ENCODE peak calls at places on chromosomes 5 and 9, in eight cellular contexts. X is Kasumi-1, Z is pons, C is fibroblast of mammary gland, F is amniotic stem cell, R is heart right ventricle, N is NCI-H1694 treated with DMSO at 0.1 percent for 48 hours, B is Peyer's patch. Q is an unnamed sample.

GRCh38 chr5:62029303-62029702 is 276.7 kb upstream of the KIF2A start:
- DNase-seq in C (peak), B (no peak), F (no peak), Z (no peak), X (no peak), N (no peak), R (no peak), Q (no peak)

GRCh38 chr9:137079401-137079787 is 2.1 kb downstream of the UAP1L1 start:
- DNase-seq in F (no peak), B (no peak), R (no peak), Z (no peak), N (no peak), X (no peak), C (no peak), Q (no peak)

GRCh38 chr5:134436523-134437339 is 25.1 kb upstream of the CDKN2AIPNL start:
- DNase-seq in Z (no peak), C (peak), B (peak), F (peak), R (peak), N (no peak), X (no peak), Q (peak)

GRCh38 chr5:172678902-172679301 is 37.8 kb downstream of the NEURL1B start:
- DNase-seq in C (no peak), Z (peak), N (no peak), B (no peak), F (no peak), X (no peak), R (peak), Q (no peak)

GRCh38 chr5:176671890-176672615 is 24.8 kb downstream of the TSPAN17 start:
- DNase-seq in X (no peak), R (no peak), N (no peak), Z (no peak), B (no peak), F (no peak), C (no peak), Q (no peak)

GRCh38 chr9:113580041-113580953 is 116.8 kb downstream of the RGS3 start:
- DNase-seq in B (peak), N (no peak), R (peak), X (no peak), Z (peak), F (no peak), C (peak), Q (peak)

GRCh38 chr5:97388794-97389193 is 205.7 kb upstream of the RIOK2 start:
- DNase-seq in C (peak), B (no peak), Z (no peak), F (no peak), X (no peak), R (no peak), N (no peak), Q (no peak)

GRCh38 chr9:130689937-130690700 is 3.5 kb upstream of the EXOSC2 start:
- DNase-seq in X (peak), C (peak), F (no peak), B (peak), R (no peak), N (no peak), Z (peak), Q (peak)

GRCh38 chr5:96343094-96343493 is 90.0 kb downstream of the PCSK1 start:
- DNase-seq in R (no peak), B (no peak), C (no peak), N (no peak), Z (no peak), X (no peak), F (no peak), Q (no peak)

GRCh38 chr5:72633649-72634048 is 126.4 kb upstream of the ZNF366 start:
- DNase-seq in F (no peak), N (no peak), B (no peak), C (peak), Z (no peak), R (no peak), X (no peak), Q (no peak)

GRCh38 chr9:38622083-38622674 is 1.8 kb upstream of the ANKRD18A start:
- DNase-seq in B (no peak), R (peak), C (no peak), Z (peak), X (no peak), F (no peak), N (peak), Q (peak)

GRCh38 chr9:131395027-131395744 is 1.3 kb downstream of the PRRC2B start:
- DNase-seq in F (no peak), X (peak), Z (no peak), N (no peak), B (peak), C (no peak), R (peak), Q (peak)

GRCh38 chr5:131265318-131265803 is 1.5 kb downstream of the CDC42SE2 start:
- DNase-seq in C (peak), B (no peak), X (peak), F (no peak), Z (peak), R (no peak), N (peak), Q (peak)

GRCh38 chr5:160287378-160288051 is 24.8 kb downstream of the CCNJL start:
- DNase-seq in C (no peak), X (no peak), F (no peak), Z (peak), N (peak), B (no peak), R (peak), Q (no peak)

GRCh38 chr9:135165003-135165711 is 77.7 kb downstream of the OLFM1 start:
- DNase-seq in C (no peak), Z (no peak), B (no peak), N (no peak), X (no peak), R (no peak), F (no peak), Q (no peak)

GRCh38 chr5:150172147-150172546 is 5.6 kb downstream of the CDX1 start:
- DNase-seq in X (no peak), F (no peak), R (no peak), B (no peak), C (peak), N (no peak), Z (no peak), Q (no peak)

GRCh38 chr5:173283318-173284288 is 44.6 kb downstream of the STC2 start:
- DNase-seq in F (peak), N (peak), R (peak), X (peak), Z (no peak), C (peak), B (peak), Q (peak)

GRCh38 chr9:92196909-92197308 is 81.7 kb upstream of the SPTLC1 start:
- DNase-seq in X (no peak), Z (no peak), F (no peak), R (no peak), N (no peak), C (peak), B (no peak), Q (no peak)